ENCODE peak calls at places on chromosomes 16 and 17, in five cellular contexts. P, X, A, F and H are unnamed samples.

GRCh38 chr16:24540575-24541240 is 1.3 kb downstream of the RBBP6 start:
- DNase-seq in P (peak), X (no peak), A (no peak), F (peak), H (peak)

GRCh38 chr16:57736419-57737281 is 1.1 kb downstream of the KATNB1 start:
- DNase-seq in P (peak), X (peak), A (peak), F (peak), H (peak)

GRCh38 chr16:67237396-67238277 is 9.6 kb downstream of the FHOD1 start:
- DNase-seq in P (no peak), X (no peak), A (no peak), F (no peak), H (no peak)

GRCh38 chr17:34163123-34163522 is 92.0 kb upstream of the CCL2 start:
- DNase-seq in P (no peak), X (no peak), A (no peak), F (peak), H (no peak)

GRCh38 chr16:11133344-11133921 is 122.6 kb downstream of the SOCS1 start:
- DNase-seq in P (peak), X (no peak), A (no peak), F (peak), H (peak)

GRCh38 chr17:32298721-32299578 is 33.3 kb downstream of the RHBDL3 start:
- DNase-seq in P (no peak), X (no peak), A (no peak), F (no peak), H (no peak)

GRCh38 chr16:21156767-21157467 is 1.6 kb upstream of the LDAF1 start:
- DNase-seq in P (peak), X (peak), A (no peak), F (peak), H (peak)

GRCh38 chr16:57308041-57308440 is 23.6 kb upstream of the PLLP start:
- DNase-seq in P (no peak), X (no peak), A (no peak), F (no peak), H (no peak)

GRCh38 chr16:22373662-22374310 is 633 bp downstream of the CDR2 start:
- DNase-seq in P (peak), X (no peak), A (no peak), F (no peak), H (peak)

GRCh38 chr17:8893621-8894020 is 26.1 kb upstream of the PIK3R6 start:
- DNase-seq in P (no peak), X (no peak), A (no peak), F (no peak), H (no peak)

GRCh38 chr17:80720624-80721577 is 176.3 kb downstream of the RPTOR start:
- DNase-seq in P (no peak), X (no peak), A (peak), F (peak), H (peak)

GRCh38 chr17:74340470-74341023 is 14.5 kb downstream of the KIF19 start:
- DNase-seq in P (no peak), X (no peak), A (no peak), F (no peak), H (no peak)

GRCh38 chr16:17416461-17417221 is 54.1 kb downstream of the XYLT1 start:
- DNase-seq in P (peak), X (no peak), A (peak), F (peak), H (peak)

GRCh38 chr16:80167657-80168056 is 373.1 kb upstream of the DYNLRB2 start:
- DNase-seq in P (no peak), X (peak), A (no peak), F (no peak), H (no peak)

GRCh38 chr16:57049678-57050077 is 42.7 kb upstream of the CPNE2 start:
- DNase-seq in P (no peak), X (no peak), A (no peak), F (no peak), H (no peak)

GRCh38 chr16:88754912-88755744 is 29.9 kb downstream of the PIEZO1 start:
- DNase-seq in P (peak), X (no peak), A (no peak), F (peak), H (peak)

GRCh38 chr16:58022601-58023371 is 2.8 kb upstream of the MMP15 start:
- DNase-seq in P (peak), X (peak), A (no peak), F (peak), H (no peak)

GRCh38 chr17:73065376-73065775 is 27.1 kb downstream of the SLC39A11 start:
- DNase-seq in P (no peak), X (no peak), A (no peak), F (no peak), H (no peak)